ENCODE peak calls at places on chromosome 17, in nine cellular contexts. X is endothelial cell of umbilical vein, C is GM23338, U is stomach, F is transverse colon, L is suprapubic skin, Z is prostate gland, Q is HCT116, W is GM12878. V is an unnamed sample. For H3K27me3, the result is how much of the 10 kb centered on the place peaks cover.

GRCh38 chr17:40726919-40727318 is 23.4 kb upstream of the KRT24 start:
- DNase-seq in X (no peak), C (peak), U (no peak), F (no peak), L (no peak), Z (no peak), Q (peak), W (no peak), V (no peak)

GRCh38 chr17:69265873-69266272 is 37.2 kb upstream of the ABCA10 start:
- DNase-seq in X (no peak), C (no peak), U (no peak), F (no peak), L (no peak), Z (no peak), Q (no peak), W (no peak), V (no peak)

GRCh38 chr17:57527437-57528083 is 217.5 kb downstream of the CCDC182 start:
- DNase-seq in X (no peak), C (peak), U (no peak), F (no peak), L (no peak), Z (no peak), Q (no peak), W (no peak), V (no peak)

GRCh38 chr17:55327225-55328088 is 62.7 kb downstream of the HLF start:
- DNase-seq in X (no peak), C (no peak), U (no peak), F (peak), L (no peak), Z (no peak), Q (no peak), W (no peak), V (no peak)

GRCh38 chr17:43641416-43641815 is 20.3 kb downstream of the MEOX1 start:
- DNase-seq in X (no peak), C (no peak), U (no peak), F (no peak), L (no peak), Z (no peak), Q (no peak), W (no peak), V (no peak)

GRCh38 chr17:34370997-34371395 is 8.0 kb upstream of the CCL1 start:
- DNase-seq in X (no peak), C (no peak), U (no peak), F (no peak), L (no peak), Z (peak), Q (no peak), W (no peak), V (no peak)

GRCh38 chr17:76700627-76701470 is 9.9 kb downstream of the MXRA7 start:
- DNase-seq in X (peak), C (peak), U (no peak), F (peak), L (peak), Z (peak), Q (no peak), W (no peak), V (no peak)

GRCh38 chr17:15946611-15947120 is 1.7 kb downstream of the ADORA2B start:
- DNase-seq in X (peak), C (no peak), U (no peak), F (peak), L (no peak), Z (no peak), Q (no peak), W (no peak), V (peak)

GRCh38 chr17:77734371-77735050 is 224.0 kb upstream of the TNRC6C start:
- DNase-seq in X (peak), C (peak), U (peak), F (peak), L (peak), Z (peak), Q (no peak), W (no peak), V (no peak)

GRCh38 chr17:6853764-6854442 is 22.4 kb upstream of the TEKT1 start:
- DNase-seq in X (no peak), C (peak), U (no peak), F (no peak), L (no peak), Z (no peak), Q (peak), W (no peak), V (no peak)

GRCh38 chr17:6510321-6511023 is 45.9 kb downstream of the PITPNM3 start:
- DNase-seq in X (peak), C (no peak), U (no peak), F (no peak), L (no peak), Z (no peak), Q (no peak), W (no peak), V (no peak)

GRCh38 chr17:48153711-48154642 is 46.4 kb downstream of the SNX11 start:
- DNase-seq in X (peak), C (peak), U (peak), F (peak), L (no peak), Z (no peak), Q (peak), W (no peak), V (no peak)

GRCh38 chr17:74881073-74881472 is 8.3 kb upstream of the FDXR start:
- DNase-seq in X (no peak), C (no peak), U (no peak), F (no peak), L (no peak), Z (no peak), Q (no peak), W (no peak), V (no peak)

GRCh38 chr17:28346199-28346580 is 10.6 kb downstream of the TNFAIP1 start:
- DNase-seq in X (peak), C (peak), U (no peak), F (no peak), L (no peak), Z (no peak), Q (no peak), W (no peak), V (no peak)
- TF ChIP-seq POLR2AphosphoS5 in X (no peak), C (no peak), U (no peak), F (no peak), L (no peak), Z (no peak), Q (no peak), W (no peak), V (no peak)

GRCh38 chr17:17306181-17306580 is 3.0 kb downstream of the NT5M start:
- DNase-seq in X (no peak), C (no peak), U (no peak), F (no peak), L (no peak), Z (no peak), Q (no peak), W (no peak), V (no peak)

GRCh38 chr17:17303010-17303846 is at the start of gene NT5M:
- DNase-seq in X (peak), C (peak), U (peak), F (peak), L (peak), Z (peak), Q (no peak), W (no peak), V (peak)

GRCh38 chr17:17304521-17304985 is 1.4 kb downstream of the NT5M start:
- DNase-seq in X (no peak), C (no peak), U (no peak), F (no peak), L (no peak), Z (no peak), Q (no peak), W (no peak), V (no peak)

GRCh38 chr17:17303847-17304490 is 796 bp downstream of the NT5M start:
- DNase-seq in X (no peak), C (no peak), U (no peak), F (no peak), L (no peak), Z (no peak), Q (no peak), W (no peak), V (no peak)

DNA sequence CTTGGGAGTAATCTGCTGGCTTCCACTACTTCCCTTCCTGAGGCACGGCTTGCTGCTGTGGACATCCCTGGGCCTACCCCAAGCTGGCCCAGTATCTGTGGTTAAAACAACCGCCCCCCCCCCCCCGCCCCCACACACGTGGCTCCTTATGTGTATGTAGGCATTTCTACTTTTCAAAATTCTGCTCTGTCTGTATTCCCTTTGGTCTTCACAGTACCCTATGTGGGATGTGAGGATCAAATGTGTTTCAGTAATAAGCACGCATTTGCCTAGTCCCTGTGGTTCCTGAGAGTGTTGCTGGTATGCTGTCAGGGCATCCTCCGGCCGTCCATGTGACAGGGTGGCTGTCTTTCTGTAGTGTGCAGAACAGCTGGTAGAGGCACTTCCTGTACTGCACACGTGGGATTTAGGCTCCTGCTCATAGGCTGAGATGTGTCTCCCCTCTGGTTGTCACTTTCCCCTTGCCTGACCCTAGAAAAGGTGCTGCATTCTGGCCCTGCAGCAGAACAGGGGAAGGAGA is 2.2 kb downstream of the NT5M start:
- DNase-seq in X (no peak), C (no peak), U (no peak), F (peak), L (no peak), Z (no peak), Q (no peak), W (peak), V (peak)
- TF ChIP-seq CTCF in X (no peak), C (no peak), U (no peak), F (no peak), L (no peak), Z (no peak), Q (no peak), W (no peak), V (no peak)

DNA sequence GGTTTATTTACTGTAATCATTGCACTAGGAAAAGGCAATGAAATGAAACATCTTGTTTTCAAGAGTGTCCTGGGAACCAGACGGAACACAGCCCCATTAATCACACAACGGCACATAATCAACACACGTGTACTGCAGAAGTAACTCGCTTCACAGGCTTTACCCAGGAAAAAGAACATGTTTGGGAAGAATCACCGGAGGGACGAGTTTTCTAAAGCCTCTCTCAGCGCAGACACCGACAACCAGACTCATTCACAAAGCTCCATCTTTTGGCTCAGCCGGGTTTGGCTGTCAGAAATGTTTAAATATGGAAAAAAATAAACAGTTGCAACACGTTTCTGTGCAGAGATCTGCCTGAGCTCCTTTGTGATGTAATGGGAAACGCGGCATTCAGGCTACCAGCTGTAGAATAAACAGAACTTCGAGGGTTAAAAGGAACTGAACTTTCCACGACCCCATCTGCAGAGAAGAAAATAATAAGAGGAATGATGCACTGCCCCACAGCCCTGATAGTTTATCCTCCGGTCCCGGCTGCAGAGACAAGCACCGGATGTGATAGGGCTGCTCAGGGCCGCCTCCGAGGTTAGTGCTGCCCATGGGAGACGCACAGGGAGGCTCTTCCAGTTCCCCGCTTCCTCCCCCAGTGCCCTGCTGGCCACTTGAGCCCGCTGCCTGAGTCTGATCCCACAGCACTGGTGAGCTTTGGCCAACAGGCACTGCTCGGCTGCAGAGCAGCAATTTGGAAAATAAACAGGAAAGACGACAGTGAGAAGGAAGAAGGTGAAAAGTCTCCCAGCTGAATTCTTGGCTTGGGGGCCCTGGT is 119.8 kb downstream of the HIC1 start:
- DNase-seq in X (peak), C (peak), U (no peak), F (peak), L (no peak), Z (peak), Q (no peak), W (no peak), V (peak)
- H3K27me3 ChIP-seq in X (under half), C (under half), U (under half), F (under half), L (under half), Z (under half), Q (under half), W (under half), V (under half)

GRCh38 chr17:62392908-62393307 is 12.6 kb downstream of the EFCAB3 start:
- DNase-seq in X (no peak), C (no peak), U (no peak), F (no peak), L (no peak), Z (no peak), Q (no peak), W (no peak), V (no peak)
- TF ChIP-seq POLR2AphosphoS5 in X (no peak), C (no peak), U (no peak), F (no peak), L (no peak), Z (no peak), Q (no peak), W (no peak), V (no peak)

DNA sequence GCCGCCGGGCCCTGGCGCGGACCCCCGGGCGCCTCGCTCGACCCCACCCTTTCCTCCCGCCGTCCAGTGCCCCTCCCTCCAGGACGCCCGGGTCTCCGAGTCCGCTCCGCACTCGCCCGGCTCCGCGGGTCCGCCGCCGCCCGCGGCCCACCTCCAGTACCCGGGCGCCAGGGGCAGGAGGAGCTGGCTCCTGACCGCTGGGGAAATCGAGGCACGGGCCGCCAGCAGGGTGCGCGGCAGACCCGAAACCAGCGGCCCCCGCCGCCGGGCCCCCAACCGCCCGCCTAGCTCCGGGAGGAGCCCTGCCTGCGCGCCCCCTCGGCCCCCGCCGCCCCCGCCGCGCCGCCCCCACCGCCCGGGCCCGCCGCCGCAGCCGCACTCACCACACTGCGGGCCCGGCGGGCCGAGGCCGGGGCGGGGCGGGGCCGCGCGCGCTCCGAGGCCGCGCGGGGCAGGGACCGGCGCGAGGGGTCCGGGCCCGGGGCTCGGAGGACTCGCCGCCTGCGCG is 336 bp downstream of the MAFG start:
- DNase-seq in X (no peak), C (no peak), U (no peak), F (no peak), L (no peak), Z (no peak), Q (no peak), W (no peak), V (peak)
- TF ChIP-seq CTCF in X (no peak), C (no peak), U (no peak), F (no peak), L (no peak), Z (no peak), Q (no peak), W (no peak), V (no peak)

GRCh38 chr17:82370471-82371332 is 863 bp upstream of the UTS2R start:
- DNase-seq in X (no peak), C (no peak), U (no peak), F (peak), L (no peak), Z (no peak), Q (no peak), W (no peak), V (no peak)
- H3K27me3 ChIP-seq in X (under half), C (half or more), U (half or more), F (half or more), L (half or more), Z (under half), Q (under half), W (under half), V (half or more)

V was measured in spleen.